ENCODE peak calls at places on chromosomes 13 and 19, in eight cellular contexts. L, J, S, O, E, Z, M and N are unnamed samples.

GRCh38 chr19:48629599-48630288 is 7.4 kb downstream of the DBP start:
- DNase-seq in L (peak; percentile 66), J (no peak), S (no peak), O (peak; percentile 76), E (no peak), Z (no peak), M (peak; percentile 89), N (no peak)

GRCh38 chr19:3954107-3954506 is 16.8 kb downstream of the DAPK3 start:
- DNase-seq in L (peak; percentile 26), J (no peak), S (no peak), O (no peak), E (no peak), Z (no peak), M (no peak), N (no peak)

GRCh38 chr19:1592755-1593628 is at the start of gene MBD3:
- DNase-seq in L (peak; percentile 97), J (peak; percentile 89), S (peak; percentile 98), O (peak; percentile 94), E (peak; percentile 61), Z (peak; percentile 84), M (peak; percentile 95), N (peak; percentile 99)

GRCh38 chr19:44943801-44944249 is 1.8 kb downstream of the APOC4 start:
- DNase-seq in L (no peak), J (no peak), S (peak; percentile 90), O (no peak), E (no peak), Z (no peak), M (peak; percentile 31), N (no peak)

GRCh38 chr19:7348587-7349230 is at the start of gene ARHGEF18:
- DNase-seq in L (no peak), J (no peak), S (peak; percentile 65), O (no peak), E (no peak), Z (peak; percentile 51), M (no peak), N (no peak)

GRCh38 chr19:19485161-19485997 is 30.0 kb downstream of the TSSK6 start:
- DNase-seq in L (no peak), J (no peak), S (no peak), O (no peak), E (no peak), Z (no peak), M (no peak), N (no peak)

GRCh38 chr13:99892866-99893504 is 78.6 kb downstream of the ZIC5 start:
- DNase-seq in L (no peak), J (no peak), S (no peak), O (no peak), E (no peak), Z (no peak), M (no peak), N (no peak)

GRCh38 chr13:33285420-33286124 is at the start of gene STARD13:
- DNase-seq in L (peak; percentile 86), J (peak; percentile 96), S (peak; percentile 47), O (peak; percentile 87), E (peak; percentile 96), Z (peak; percentile 8), M (peak; percentile 92), N (peak; percentile 64)

GRCh38 chr19:18778826-18779354 is 12.2 kb downstream of the COMP start:
- DNase-seq in L (no peak), J (no peak), S (no peak), O (no peak), E (no peak), Z (no peak), M (no peak), N (no peak)

GRCh38 chr19:30227071-30227621 is 145.0 kb upstream of the ZNF536 start:
- DNase-seq in L (no peak), J (no peak), S (peak; percentile 44), O (no peak), E (no peak), Z (peak; percentile 16), M (no peak), N (no peak)

GRCh38 chr13:95924389-95924994 is 128.7 kb downstream of the UGGT2 start:
- DNase-seq in L (no peak), J (peak; percentile 65), S (no peak), O (no peak), E (peak; percentile 77), Z (no peak), M (no peak), N (no peak)

GRCh38 chr13:77351326-77351725 is 24.4 kb upstream of the MYCBP2 start:
- DNase-seq in L (no peak), J (no peak), S (no peak), O (no peak), E (peak; percentile 46), Z (no peak), M (no peak), N (no peak)

GRCh38 chr13:26678330-26678729 is 82.3 kb downstream of the GPR12 start:
- DNase-seq in L (no peak), J (no peak), S (no peak), O (no peak), E (no peak), Z (no peak), M (no peak), N (no peak)

GRCh38 chr13:35210234-35210633 is 266.3 kb downstream of the MAB21L1 start:
- DNase-seq in L (no peak), J (no peak), S (no peak), O (no peak), E (no peak), Z (no peak), M (no peak), N (no peak)

GRCh38 chr13:26727122-26727521 is 33.5 kb downstream of the GPR12 start:
- DNase-seq in L (no peak), J (no peak), S (no peak), O (no peak), E (no peak), Z (no peak), M (no peak), N (no peak)

GRCh38 chr13:20006206-20006605 is 47.7 kb downstream of the ZMYM2 start:
- DNase-seq in L (no peak), J (peak; percentile 7), S (no peak), O (no peak), E (peak; percentile 9), Z (no peak), M (no peak), N (no peak)

GRCh38 chr19:42378225-42378929 is 11.7 kb downstream of the CNFN start:
- DNase-seq in L (no peak), J (no peak), S (no peak), O (no peak), E (no peak), Z (no peak), M (no peak), N (no peak)

GRCh38 chr19:51469162-51469561 is 9.2 kb upstream of the CEACAM18 start:
- DNase-seq in L (no peak), J (no peak), S (no peak), O (no peak), E (no peak), Z (no peak), M (peak; percentile 15), N (no peak)

GRCh38 chr13:35157143-35157755 is 215.2 kb downstream of the NBEA start:
- DNase-seq in L (no peak), J (peak; percentile 75), S (peak; percentile 28), O (no peak), E (peak; percentile 53), Z (peak; percentile 10), M (no peak), N (peak; percentile 28)

GRCh38 chr19:6693056-6693471 is 23.1 kb upstream of the TNFSF14 start:
- DNase-seq in L (no peak), J (no peak), S (no peak), O (no peak), E (no peak), Z (no peak), M (no peak), N (no peak)

GRCh38 chr13:98144501-98145350 is 1.8 kb downstream of the FARP1 start:
- DNase-seq in L (peak; percentile 28), J (peak; percentile 31), S (no peak), O (no peak), E (no peak), Z (no peak), M (no peak), N (no peak)

GRCh38 chr13:83153833-83154232 is 728.4 kb downstream of the SLITRK1 start:
- DNase-seq in L (no peak), J (no peak), S (no peak), O (no peak), E (no peak), Z (no peak), M (no peak), N (peak; percentile 30)

GRCh38 chr19:48760514-48761221 is 5.3 kb downstream of the FGF21 start:
- DNase-seq in L (no peak), J (no peak), S (peak; percentile 16), O (no peak), E (no peak), Z (no peak), M (no peak), N (no peak)

GRCh38 chr19:18428837-18429674 is 8.9 kb downstream of the ISYNA1 start:
- DNase-seq in L (peak; percentile 71), J (peak; percentile 81), S (peak; percentile 93), O (peak; percentile 93), E (peak; percentile 66), Z (peak; percentile 82), M (peak; percentile 70), N (peak; percentile 77)

GRCh38 chr13:59906413-59907027 is 257.2 kb downstream of the DIAPH3 start:
- DNase-seq in L (no peak), J (peak; percentile 3), S (no peak), O (no peak), E (peak; percentile 37), Z (no peak), M (no peak), N (peak; percentile 19)